ENCODE peak calls at places on chromosomes 5 and 9, in four cellular contexts. One of them, this sample, is unnamed.
A peak's percentile ranks its signal among the peaks of the same experiment; 100 is the strongest.

GRCh38 chr5:61813361-61813760 is 481.3 kb downstream of the ZSWIM6 start:
- DNase-seq in body of pancreas: no peak
- DNase-seq in fibroblast of lung: no peak
- DNase-seq in Peyer's patch: no peak
- DNase-seq in this sample: no peak

GRCh38 chr5:60403343-60404006 is 296.5 kb downstream of the DEPDC1B start:
- DNase-seq in body of pancreas: no peak
- DNase-seq in fibroblast of lung: no peak
- DNase-seq in Peyer's patch: no peak
- DNase-seq in this sample: no peak

GRCh38 chr9:22740781-22741180 is 294.2 kb downstream of the DMRTA1 start:
- DNase-seq in body of pancreas: no peak
- DNase-seq in fibroblast of lung: no peak
- DNase-seq in Peyer's patch: no peak
- DNase-seq in this sample: no peak

GRCh38 chr5:140363631-140364471 is 3.9 kb downstream of the SLC4A9 start:
- DNase-seq in body of pancreas: no peak
- DNase-seq in fibroblast of lung: no peak
- DNase-seq in Peyer's patch: no peak
- DNase-seq in this sample: no peak

GRCh38 chr5:71862661-71863060 is 143.6 kb downstream of the CARTPT start:
- DNase-seq in body of pancreas: no peak
- DNase-seq in fibroblast of lung: no peak
- DNase-seq in Peyer's patch: no peak
- DNase-seq in this sample: no peak

GRCh38 chr9:93053781-93054331 is 4.6 kb upstream of the SUSD3 start:
- DNase-seq in body of pancreas: no peak
- DNase-seq in fibroblast of lung: no peak
- DNase-seq in Peyer's patch: no peak
- DNase-seq in this sample: no peak

GRCh38 chr9:74322661-74323314 is 174.3 kb upstream of the RORB start:
- DNase-seq in body of pancreas: peak; percentile 2
- DNase-seq in fibroblast of lung: no peak
- DNase-seq in Peyer's patch: no peak
- DNase-seq in this sample: no peak

GRCh38 chr5:5217371-5217770 is 77.2 kb downstream of the ADAMTS16 start:
- DNase-seq in body of pancreas: no peak
- DNase-seq in fibroblast of lung: no peak
- DNase-seq in Peyer's patch: no peak
- DNase-seq in this sample: no peak

GRCh38 chr9:99628843-99629242 is 192.8 kb upstream of the NR4A3 start:
- DNase-seq in body of pancreas: no peak
- DNase-seq in fibroblast of lung: no peak
- DNase-seq in Peyer's patch: no peak
- DNase-seq in this sample: no peak

DNA sequence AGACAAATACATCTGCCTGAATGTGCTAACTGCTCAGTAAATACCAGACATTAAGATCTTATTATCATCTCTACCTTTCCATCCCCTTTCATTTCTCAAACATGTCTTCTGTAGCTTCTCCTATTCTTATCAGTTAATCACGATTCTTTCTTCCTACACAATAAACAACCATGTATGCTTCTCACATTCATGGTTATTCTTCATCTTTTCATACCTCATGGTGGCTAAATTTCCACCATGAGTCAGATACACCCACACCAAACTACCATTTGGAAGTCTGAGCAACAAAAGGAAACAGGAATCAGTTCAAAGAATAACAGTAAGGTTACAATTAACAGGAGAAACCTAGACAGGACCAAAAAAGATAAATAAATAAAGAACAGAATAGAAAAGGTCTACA is 7.7 kb downstream of the ZNF622 start:
- DNase-seq in body of pancreas: no peak
- DNase-seq in fibroblast of lung: no peak
- DNase-seq in Peyer's patch: no peak
- DNase-seq in this sample: no peak
- H3K27ac ChIP-seq in body of pancreas: no peak overlapping the region
- H3K27ac ChIP-seq in fibroblast of lung: no peak overlapping the region
- H3K27ac ChIP-seq in Peyer's patch: no peak overlapping the region
- H3K27ac ChIP-seq in this sample: no peak overlapping the region

GRCh38 chr5:9716838-9717281 is 86.7 kb upstream of the TAS2R1 start:
- DNase-seq in body of pancreas: no peak
- DNase-seq in fibroblast of lung: peak; percentile 43
- DNase-seq in Peyer's patch: no peak
- DNase-seq in this sample: no peak
- H3K27ac ChIP-seq in body of pancreas: no peak overlapping the region
- H3K27ac ChIP-seq in fibroblast of lung: peak overlapping the region; percentile 73
- H3K27ac ChIP-seq in Peyer's patch: no peak overlapping the region
- H3K27ac ChIP-seq in this sample: no peak overlapping the region

GRCh38 chr9:130030821-130031481 is 12.0 kb downstream of the FNBP1 start:
- DNase-seq in body of pancreas: no peak
- DNase-seq in fibroblast of lung: no peak
- DNase-seq in Peyer's patch: no peak
- DNase-seq in this sample: no peak

GRCh38 chr9:130027533-130028370 is 15.2 kb downstream of the FNBP1 start:
- DNase-seq in body of pancreas: no peak
- DNase-seq in fibroblast of lung: no peak
- DNase-seq in Peyer's patch: no peak
- DNase-seq in this sample: no peak

GRCh38 chr9:130029591-130029990 is 13.4 kb downstream of the FNBP1 start:
- DNase-seq in body of pancreas: no peak
- DNase-seq in fibroblast of lung: no peak
- DNase-seq in Peyer's patch: no peak
- DNase-seq in this sample: no peak

GRCh38 chr9:130028493-130029222 is 14.3 kb downstream of the FNBP1 start:
- DNase-seq in body of pancreas: no peak
- DNase-seq in fibroblast of lung: no peak
- DNase-seq in Peyer's patch: no peak
- DNase-seq in this sample: no peak

GRCh38 chr9:130029223-130029583 is 13.8 kb downstream of the FNBP1 start:
- DNase-seq in body of pancreas: no peak
- DNase-seq in fibroblast of lung: no peak
- DNase-seq in Peyer's patch: no peak
- DNase-seq in this sample: no peak
- H3K27ac ChIP-seq in body of pancreas: no peak overlapping the region
- H3K27ac ChIP-seq in fibroblast of lung: no peak overlapping the region
- H3K27ac ChIP-seq in Peyer's patch: peak overlapping the region; percentile 11
- H3K27ac ChIP-seq in this sample: no peak overlapping the region

GRCh38 chr9:114606597-114607207 is 4.4 kb upstream of the TMEM268 start:
- DNase-seq in body of pancreas: peak; percentile 54
- DNase-seq in fibroblast of lung: peak; percentile 89
- DNase-seq in Peyer's patch: no peak
- DNase-seq in this sample: no peak
- H3K27ac ChIP-seq in body of pancreas: no peak overlapping the region
- H3K27ac ChIP-seq in fibroblast of lung: no peak overlapping the region
- H3K27ac ChIP-seq in Peyer's patch: no peak overlapping the region
- H3K27ac ChIP-seq in this sample: no peak overlapping the region

This sample was measured in vagina.